ENCODE peak calls at places on chromosomes 16 and 17, in six cellular contexts. M, S, A, R, L and B are unnamed samples.

GRCh38 chr17:42832934-42833770 is at the start of gene PSME3:
- DNase-seq in M (peak; percentile 85), S (peak; percentile 92), A (peak; percentile 56), R (peak; percentile 96), L (peak; percentile 90), B (peak; percentile 47)

GRCh38 chr16:77863250-77863649 is 74.9 kb downstream of the VAT1L start:
- DNase-seq in M (no peak), S (no peak), A (no peak), R (no peak), L (no peak), B (no peak)

GRCh38 chr16:51151435-51151950 is 423 bp upstream of the SALL1 start:
- DNase-seq in M (no peak), S (peak; percentile 94), A (peak; percentile 63), R (peak; percentile 94), L (peak; percentile 89), B (no peak)

GRCh38 chr17:81976332-81977210 is 858 bp upstream of the ASPSCR1 start:
- DNase-seq in M (peak; percentile 36), S (peak; percentile 47), A (no peak), R (peak; percentile 86), L (no peak), B (no peak)

GRCh38 chr17:73293480-73293911 is 18.3 kb downstream of the CDC42EP4 start:
- DNase-seq in M (no peak), S (no peak), A (no peak), R (peak; percentile 90), L (peak; percentile 83), B (no peak)

GRCh38 chr17:808003-808294 is 25.8 kb downstream of the MRM3 start:
- DNase-seq in M (no peak), S (no peak), A (no peak), R (no peak), L (no peak), B (no peak)

GRCh38 chr16:88009566-88010342 is 58.5 kb downstream of the BANP start:
- DNase-seq in M (no peak), S (peak; percentile 49), A (no peak), R (no peak), L (no peak), B (no peak)

GRCh38 chr16:68920349-68920748 is 77.0 kb downstream of the TANGO6 start:
- DNase-seq in M (no peak), S (no peak), A (no peak), R (no peak), L (no peak), B (no peak)

GRCh38 chr16:23452221-23452571 is 793 bp downstream of the COG7 start:
- DNase-seq in M (no peak), S (no peak), A (no peak), R (no peak), L (peak; percentile 3), B (no peak)

GRCh38 chr17:31470592-31470991 is 79.1 kb downstream of the RAB11FIP4 start:
- DNase-seq in M (no peak), S (no peak), A (no peak), R (no peak), L (no peak), B (no peak)

GRCh38 chr16:30069575-30070462 is 4.3 kb downstream of the ALDOA start:
- DNase-seq in M (no peak), S (no peak), A (no peak), R (no peak), L (peak; percentile 58), B (no peak)

GRCh38 chr17:27544350-27545131 is 86.4 kb upstream of the LGALS9 start:
- DNase-seq in M (no peak), S (no peak), A (no peak), R (no peak), L (peak; percentile 59), B (no peak)

GRCh38 chr17:8720596-8720995 is 24.0 kb downstream of the CCDC42 start:
- DNase-seq in M (no peak), S (no peak), A (no peak), R (no peak), L (no peak), B (no peak)

GRCh38 chr16:57982345-57982744 is 11.4 kb upstream of the CNGB1 start:
- DNase-seq in M (no peak), S (no peak), A (no peak), R (no peak), L (no peak), B (no peak)

GRCh38 chr17:17119533-17119932 is 77.3 kb downstream of the MPRIP start:
- DNase-seq in M (peak; percentile 60), S (no peak), A (peak; percentile 37), R (no peak), L (peak; percentile 29), B (peak; percentile 30)

GRCh38 chr17:652310-652709 is 62.3 kb downstream of the VPS53 start:
- DNase-seq in M (no peak), S (no peak), A (no peak), R (no peak), L (peak; percentile 45), B (no peak)

GRCh38 chr16:81888520-81889394 is 109.7 kb downstream of the PLCG2 start:
- DNase-seq in M (no peak), S (no peak), A (no peak), R (peak; percentile 83), L (peak; percentile 21), B (no peak)

GRCh38 chr16:87441886-87442580 is 49.9 kb downstream of the MAP1LC3B start:
- DNase-seq in M (no peak), S (no peak), A (no peak), R (no peak), L (no peak), B (no peak)

GRCh38 chr16:47848481-47849109 is 307.2 kb downstream of the ABCC12 start:
- DNase-seq in M (no peak), S (no peak), A (no peak), R (no peak), L (peak; percentile 13), B (peak; percentile 15)

GRCh38 chr17:81489012-81489968 is 23.3 kb downstream of the ACTG1 start:
- DNase-seq in M (no peak), S (peak; percentile 66), A (no peak), R (no peak), L (no peak), B (no peak)

GRCh38 chr17:74145756-74146155 is 57.7 kb upstream of the RPL38 start:
- DNase-seq in M (no peak), S (no peak), A (no peak), R (no peak), L (no peak), B (no peak)

GRCh38 chr17:76924345-76925332 is 56.4 kb downstream of the MGAT5B start:
- DNase-seq in M (peak; percentile 1), S (no peak), A (no peak), R (no peak), L (no peak), B (no peak)

GRCh38 chr17:76921340-76922036 is 53.3 kb downstream of the MGAT5B start:
- DNase-seq in M (no peak), S (no peak), A (no peak), R (no peak), L (no peak), B (no peak)

GRCh38 chr17:76923491-76923890 is 55.3 kb downstream of the MGAT5B start:
- DNase-seq in M (no peak), S (no peak), A (no peak), R (no peak), L (no peak), B (no peak)

GRCh38 chr17:76922084-76922483 is 53.9 kb downstream of the MGAT5B start:
- DNase-seq in M (no peak), S (no peak), A (no peak), R (no peak), L (no peak), B (no peak)

DNA sequence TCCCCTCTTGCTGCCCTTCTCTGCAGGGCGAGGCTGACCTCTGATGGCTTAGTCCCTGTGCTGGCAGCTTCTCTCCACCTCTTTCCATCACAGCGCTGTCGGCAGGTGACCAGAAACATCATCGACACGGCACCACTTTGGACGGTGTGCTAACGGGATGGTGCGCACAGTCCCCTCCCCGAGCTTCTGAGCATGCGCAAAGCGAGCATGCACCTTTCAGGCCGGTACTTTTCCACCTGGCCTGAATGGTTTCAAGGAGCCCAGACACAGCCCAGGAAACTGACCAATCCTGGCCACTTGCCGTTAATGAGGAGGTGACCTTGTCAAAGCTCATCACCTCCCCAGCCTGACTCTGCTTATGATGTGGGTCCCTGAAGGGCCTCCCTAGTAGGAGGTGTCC is 54.8 kb downstream of the MGAT5B start:
- DNase-seq in M (no peak), S (no peak), A (no peak), R (no peak), L (no peak), B (no peak)
- H3K4me3 ChIP-seq in M (no peak overlapping the region), S (no peak overlapping the region), A (no peak overlapping the region), R (no peak overlapping the region), L (no peak overlapping the region), B (no peak overlapping the region)

GRCh38 chr17:29585080-29585751 is 4.2 kb downstream of the GIT1 start:
- DNase-seq in M (peak; percentile 26), S (no peak), A (no peak), R (no peak), L (peak; percentile 45), B (no peak)
- H3K4me3 ChIP-seq in M (no peak overlapping the region), S (no peak overlapping the region), A (no peak overlapping the region), R (no peak overlapping the region), L (no peak overlapping the region), B (no peak overlapping the region)

DNA sequence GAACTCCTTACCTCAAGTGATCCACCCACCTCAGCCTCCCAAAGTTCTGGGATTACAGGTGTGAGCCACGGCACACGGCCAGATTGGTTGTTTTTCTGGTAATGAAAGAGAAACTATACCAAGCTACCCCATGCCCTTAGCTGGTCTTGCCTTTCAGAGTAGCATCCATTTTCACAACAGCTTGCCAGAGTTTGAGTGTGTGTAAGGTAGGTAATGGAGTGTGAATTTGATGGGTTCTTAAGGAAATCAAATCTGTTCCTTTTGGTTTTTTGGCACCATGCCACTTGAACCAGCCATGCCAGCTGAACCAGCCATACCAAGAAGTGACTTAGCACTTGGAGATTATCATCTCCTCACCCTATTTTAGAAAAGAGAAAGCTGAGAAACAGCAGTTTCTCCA is 5.1 kb downstream of the CALCOCO2 start:
- DNase-seq in M (no peak), S (no peak), A (no peak), R (no peak), L (no peak), B (no peak)
- H3K4me3 ChIP-seq in M (no peak overlapping the region), S (no peak overlapping the region), A (no peak overlapping the region), R (no peak overlapping the region), L (no peak overlapping the region), B (no peak overlapping the region)

GRCh38 chr17:78824240-78824639 is 16.4 kb downstream of the USP36 start:
- DNase-seq in M (no peak), S (no peak), A (no peak), R (no peak), L (no peak), B (no peak)

GRCh38 chr17:78821961-78822360 is 18.7 kb downstream of the USP36 start:
- DNase-seq in M (no peak), S (no peak), A (no peak), R (peak; percentile 33), L (no peak), B (no peak)

GRCh38 chr17:78823282-78824046 is 17.1 kb downstream of the USP36 start:
- DNase-seq in M (no peak), S (no peak), A (no peak), R (no peak), L (no peak), B (no peak)

GRCh38 chr17:78820841-78821240 is 19.8 kb downstream of the USP36 start:
- DNase-seq in M (no peak), S (no peak), A (no peak), R (peak; percentile 17), L (no peak), B (no peak)

DNA sequence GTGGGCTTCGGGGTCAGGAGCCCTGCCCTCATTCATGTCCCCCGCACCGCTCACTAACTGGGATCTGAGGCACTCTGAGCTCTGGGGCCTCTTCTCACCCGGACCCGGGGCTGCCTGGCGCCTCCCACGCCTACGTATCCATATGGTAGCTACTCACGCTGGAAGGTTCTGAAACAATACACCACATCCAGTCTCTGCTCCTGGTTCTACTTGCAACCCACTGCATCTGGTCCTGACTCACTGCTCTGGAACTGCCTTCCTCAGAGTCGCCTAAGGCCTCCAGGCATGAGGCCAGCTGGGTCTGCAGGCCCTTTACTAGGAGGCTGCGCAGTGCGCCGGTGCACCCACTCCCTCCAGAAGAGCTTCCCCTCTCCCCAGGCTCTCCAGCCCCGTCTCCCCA is 18.1 kb downstream of the USP36 start:
- DNase-seq in M (no peak), S (no peak), A (peak; percentile 99), R (peak; percentile 49), L (peak; percentile 90), B (peak; percentile 98)
- H3K4me3 ChIP-seq in M (no peak overlapping the region), S (no peak overlapping the region), A (peak overlapping the region; percentile 3), R (no peak overlapping the region), L (no peak overlapping the region), B (peak overlapping the region; percentile 10)